ENCODE peak calls at places on chromosome 1, in four cellular contexts. N is mesendoderm, H is H1, R is IMR-90. I is an unnamed sample.

GRCh38 chr1:224211262-224211962 is 28.4 kb downstream of the DEGS1 start:
- DNase-seq in H (no peak), R (peak), N (no peak), I (no peak)

GRCh38 chr1:205267306-205267902 is 39.7 kb downstream of the TMCC2 start:
- DNase-seq in H (no peak), N (no peak), R (no peak), I (no peak)

GRCh38 chr1:208110296-208110695 is 133.9 kb downstream of the PLXNA2 start:
- DNase-seq in R (no peak), N (no peak), H (no peak), I (no peak)

GRCh38 chr1:34113887-34114286 is 51.1 kb downstream of the CSMD2 start:
- DNase-seq in R (no peak), H (peak), N (peak), I (peak)

GRCh38 chr1:154534263-154534844 is 24.1 kb downstream of the UBE2Q1 start:
- DNase-seq in R (peak), H (peak), N (peak), I (peak)

GRCh38 chr1:155284476-155284875 is 7.2 kb downstream of the HCN3 start:
- DNase-seq in R (no peak), H (no peak), N (no peak), I (no peak)

GRCh38 chr1:151828931-151829330 is 2.7 kb downstream of the RORC start:
- DNase-seq in H (no peak), N (peak), R (peak), I (peak)

GRCh38 chr1:224381880-224382548 is 25.3 kb downstream of the CNIH4 start:
- DNase-seq in H (no peak), R (no peak), N (no peak), I (no peak)

GRCh38 chr1:41811978-41812852 is 106.5 kb downstream of the HIVEP3 start:
- DNase-seq in R (peak), H (peak), N (peak), I (peak)

GRCh38 chr1:20302093-20302471 is 11.4 kb downstream of the VWA5B1 start:
- DNase-seq in N (no peak), R (peak), H (no peak), I (no peak)

GRCh38 chr1:202112864-202113689 is 9.6 kb upstream of the GPR37L1 start:
- DNase-seq in H (no peak), N (no peak), R (peak), I (no peak)

GRCh38 chr1:9286556-9286955 is 6.1 kb upstream of the SPSB1 start:
- DNase-seq in H (no peak), N (no peak), R (no peak), I (no peak)

GRCh38 chr1:171794085-171794484 is 12.6 kb downstream of the METTL13 start:
- DNase-seq in N (no peak), R (peak), H (no peak), I (no peak)

GRCh38 chr1:23797478-23798448 is 2.8 kb downstream of the GALE start:
- DNase-seq in R (no peak), H (no peak), N (no peak), I (no peak)

GRCh38 chr1:238624786-238625185 is 734.1 kb upstream of the ZP4 start:
- DNase-seq in H (no peak), R (peak), N (no peak), I (no peak)

GRCh38 chr1:224173523-224173922 is 9.5 kb upstream of the DEGS1 start:
- DNase-seq in N (no peak), H (no peak), R (no peak), I (no peak)

GRCh38 chr1:205066221-205066818 is 17.9 kb downstream of the TMEM81 start:
- DNase-seq in H (no peak), R (no peak), N (peak), I (peak)

GRCh38 chr1:165871311-165872067 is 44.1 kb downstream of the UCK2 start:
- DNase-seq in N (peak), R (peak), H (peak), I (peak)

GRCh38 chr1:95948023-95948422 is 714.0 kb downstream of the RWDD3 start:
- DNase-seq in R (no peak), H (no peak), N (peak), I (no peak)

GRCh38 chr1:235417101-235417697 is 50.0 kb downstream of the TBCE start:
- DNase-seq in N (peak), R (peak), H (peak), I (peak)

GRCh38 chr1:97433520-97434175 is 487.2 kb downstream of the DPYD start:
- DNase-seq in N (no peak), R (peak), H (no peak), I (no peak)

GRCh38 chr1:53294557-53294956 is 33.3 kb downstream of the LRP8 start:
- DNase-seq in R (peak), H (no peak), N (no peak), I (no peak)

GRCh38 chr1:116418091-116418830 is 45.2 kb downstream of the ATP1A1 start:
- DNase-seq in H (peak), N (peak), R (peak), I (peak)

GRCh38 chr1:214777364-214777763 is 174.4 kb downstream of the CENPF start:
- DNase-seq in R (no peak), H (no peak), N (no peak), I (no peak)
- H4K5ac ChIP-seq in R (no peak), H (no peak), N (no peak), I (no peak)

GRCh38 chr1:226987623-226988336 is 47.7 kb downstream of the COQ8A start:
- DNase-seq in N (no peak), R (no peak), H (no peak), I (no peak)

GRCh38 chr1:226989081-226989747 is 49.1 kb downstream of the COQ8A start:
- DNase-seq in R (no peak), H (no peak), N (no peak), I (no peak)

GRCh38 chr1:226986496-226987178 is 46.5 kb downstream of the COQ8A start:
- DNase-seq in N (no peak), H (no peak), R (no peak), I (peak)

GRCh38 chr1:226987179-226987536 is 47.1 kb downstream of the COQ8A start:
- DNase-seq in R (no peak), N (no peak), H (no peak), I (no peak)

DNA sequence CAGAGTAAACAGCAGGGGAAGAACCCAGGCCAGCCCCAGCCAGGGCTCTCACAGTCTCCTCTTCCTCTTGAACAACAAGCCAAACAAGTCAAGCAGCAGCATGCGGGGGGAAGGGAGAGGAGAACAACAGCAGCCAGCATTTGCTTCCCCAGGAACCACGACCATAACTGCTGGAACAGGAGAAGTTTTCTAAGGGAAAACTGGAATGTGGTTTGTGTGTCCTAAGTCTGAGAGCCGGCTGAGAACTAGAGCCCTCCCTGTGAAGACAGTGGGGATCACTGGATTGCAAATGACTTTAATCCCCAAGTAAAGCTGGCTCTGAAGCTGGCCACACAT is 48.2 kb downstream of the COQ8A start:
- DNase-seq in R (no peak), N (no peak), H (no peak), I (no peak)
- H4K5ac ChIP-seq in R (no peak), N (no peak), H (no peak), I (no peak)

GRCh38 chr1:153371231-153371630 is 4.2 kb downstream of the S100A12 start:
- DNase-seq in N (no peak), H (no peak), R (no peak), I (no peak)
- H4K5ac ChIP-seq in N (no peak), H (no peak), R (no peak), I (no peak)

GRCh38 chr1:75079535-75080290 is 54.5 kb upstream of the LHX8 start:
- DNase-seq in H (no peak), N (peak), R (no peak), I (no peak)

GRCh38 chr1:75085931-75086330 is 48.3 kb upstream of the LHX8 start:
- DNase-seq in N (no peak), H (no peak), R (no peak), I (no peak)

GRCh38 chr1:75087278-75087677 is 46.9 kb upstream of the LHX8 start:
- DNase-seq in N (no peak), H (no peak), R (no peak), I (no peak)

GRCh38 chr1:75083848-75084514 is 50.2 kb upstream of the LHX8 start:
- DNase-seq in H (no peak), R (no peak), N (peak), I (no peak)

DNA sequence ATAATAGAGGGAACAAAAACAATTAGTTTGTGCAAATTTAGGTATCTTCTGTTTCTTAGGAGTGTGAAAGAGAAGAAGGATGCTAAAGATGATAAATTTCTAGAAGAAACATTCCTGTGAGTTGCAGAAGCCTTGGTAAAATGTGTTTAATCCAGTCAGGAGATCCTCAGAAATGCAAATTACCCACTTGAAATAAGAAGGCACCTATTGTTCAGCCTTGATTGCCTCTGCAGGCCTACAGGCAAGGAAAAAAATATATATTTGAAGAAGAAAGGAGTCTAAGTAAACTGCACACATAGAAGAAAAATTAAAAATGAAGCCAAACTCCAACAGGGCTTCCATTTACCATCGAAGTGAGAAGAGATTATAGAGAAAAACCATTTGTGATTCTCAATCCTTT is 51.0 kb upstream of the LHX8 start:
- DNase-seq in N (peak), H (no peak), R (no peak), I (no peak)
- H4K5ac ChIP-seq in N (no peak), H (no peak), R (no peak), I (no peak)

DNA sequence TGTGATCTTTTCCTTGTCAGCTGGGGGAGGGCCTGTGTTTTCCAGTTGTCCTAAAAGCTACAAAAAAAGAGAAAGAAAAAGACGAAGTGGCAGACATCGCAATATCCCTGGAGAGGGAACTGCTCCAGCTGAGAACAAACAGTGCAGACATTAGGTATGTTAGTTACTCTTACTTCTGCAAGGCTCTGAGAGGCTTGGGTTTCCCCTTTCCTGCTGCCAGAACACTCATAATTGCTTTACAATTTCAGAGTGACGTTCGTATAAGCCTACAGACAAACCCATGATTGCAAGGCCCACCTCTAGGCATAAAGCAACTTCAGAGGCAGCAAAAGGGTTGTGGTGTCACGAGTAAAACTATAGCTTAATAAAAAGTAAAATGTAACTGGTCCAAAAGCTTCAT is 31.1 kb downstream of the CD160 start:
- DNase-seq in N (no peak), H (no peak), R (peak), I (no peak)
- H4K5ac ChIP-seq in N (no peak), H (no peak), R (no peak), I (no peak)

GRCh38 chr1:182935716-182936115 is 17.2 kb downstream of the SHCBP1L start:
- DNase-seq in N (no peak), R (no peak), H (no peak), I (no peak)
- H4K5ac ChIP-seq in N (no peak), R (no peak), H (no peak), I (no peak)